ENCODE peak calls at places on chromosomes 4 and X, in eight cellular contexts. L is HFF-Myc; A is naive thymus-derived CD4-positive, alpha-beta T cell; Z is fibroblast of mammary gland; M is GM12865; V is tibial nerve; R is pancreas; K is aorta. U is an unnamed sample.

GRCh38 chrX:23478561-23478960 is 143.9 kb downstream of the PTCHD1 start:
- DNase-seq in L (no peak), A (no peak), Z (no peak), M (no peak), V (no peak), R (no peak), K (no peak), U (no peak)

GRCh38 chrX:75229774-75230173 is 44.1 kb upstream of the UPRT start:
- DNase-seq in L (no peak), A (no peak), Z (no peak), M (peak), V (no peak), R (no peak), K (no peak), U (no peak)

GRCh38 chr4:102438873-102439614 is 62.1 kb upstream of the NFKB1 start:
- DNase-seq in L (peak), A (no peak), Z (peak), M (no peak), V (no peak), R (no peak), K (no peak), U (peak)

GRCh38 chrX:47191806-47192401 is 1.7 kb upstream of the UBA1 start:
- DNase-seq in L (no peak), A (no peak), Z (no peak), M (no peak), V (no peak), R (no peak), K (no peak), U (no peak)

GRCh38 chr4:98226396-98226795 is 34.8 kb upstream of the RAP1GDS1 start:
- DNase-seq in L (no peak), A (no peak), Z (no peak), M (no peak), V (no peak), R (peak), K (no peak), U (no peak)

GRCh38 chr4:168796362-168797106 is 213.5 kb downstream of the CBR4 start:
- DNase-seq in L (peak), A (no peak), Z (peak), M (no peak), V (no peak), R (no peak), K (no peak), U (peak)

GRCh38 chr4:41693629-41694028 is 54.9 kb downstream of the PHOX2B start:
- DNase-seq in L (peak), A (no peak), Z (peak), M (peak), V (no peak), R (no peak), K (no peak), U (peak)

GRCh38 chrX:150438165-150438564 is 75.0 kb downstream of the MAMLD1 start:
- DNase-seq in L (no peak), A (no peak), Z (peak), M (no peak), V (no peak), R (no peak), K (no peak), U (no peak)

GRCh38 chr4:22515145-22515887 is 550 bp downstream of the ADGRA3 start:
- DNase-seq in L (peak), A (peak), Z (peak), M (peak), V (peak), R (peak), K (peak), U (peak)

GRCh38 chrX:24282381-24283121 is 31.3 kb downstream of the SUPT20HL2 start:
- DNase-seq in L (no peak), A (no peak), Z (peak), M (peak), V (no peak), R (peak), K (no peak), U (peak)

GRCh38 chrX:129706395-129707072 is 32.2 kb upstream of the XPNPEP2 start:
- DNase-seq in L (no peak), A (no peak), Z (no peak), M (no peak), V (no peak), R (no peak), K (no peak), U (peak)

GRCh38 chr4:8410066-8410600 is 30.4 kb downstream of the ACOX3 start:
- DNase-seq in L (no peak), A (no peak), Z (no peak), M (no peak), V (no peak), R (no peak), K (peak), U (no peak)

GRCh38 chr4:153987291-153987690 is 198.4 kb upstream of the SFRP2 start:
- DNase-seq in L (no peak), A (no peak), Z (peak), M (no peak), V (no peak), R (no peak), K (no peak), U (peak)

GRCh38 chr4:118941149-118941548 is 52.5 kb downstream of the SYNPO2 start:
- DNase-seq in L (no peak), A (no peak), Z (peak), M (no peak), V (peak), R (no peak), K (no peak), U (no peak)

GRCh38 chr4:6840062-6840976 is 57.8 kb downstream of the KIAA0232 start:
- DNase-seq in L (peak), A (no peak), Z (peak), M (no peak), V (no peak), R (no peak), K (no peak), U (peak)

GRCh38 chr4:185761352-185762235 is 50.4 kb downstream of the SORBS2 start:
- DNase-seq in L (no peak), A (no peak), Z (peak), M (no peak), V (no peak), R (no peak), K (no peak), U (no peak)

GRCh38 chr4:70306101-70306500 is 28.7 kb upstream of the CABS1 start:
- DNase-seq in L (no peak), A (no peak), Z (no peak), M (no peak), V (no peak), R (no peak), K (no peak), U (no peak)

GRCh38 chrX:112844250-112844649 is 3.6 kb upstream of the AMOT start:
- DNase-seq in L (no peak), A (no peak), Z (no peak), M (peak), V (no peak), R (no peak), K (no peak), U (no peak)

GRCh38 chr4:189117426-189117825 is 823.2 kb upstream of the FRG1 start:
- DNase-seq in L (no peak), A (no peak), Z (peak), M (no peak), V (no peak), R (no peak), K (no peak), U (no peak)

GRCh38 chrX:129651756-129652564 is 2.8 kb downstream of the APLN start:
- DNase-seq in L (no peak), A (no peak), Z (no peak), M (no peak), V (no peak), R (no peak), K (no peak), U (no peak)

GRCh38 chrX:140912606-140913005 is 89.8 kb upstream of the SPANXB1 start:
- DNase-seq in L (no peak), A (no peak), Z (no peak), M (no peak), V (no peak), R (no peak), K (no peak), U (no peak)

GRCh38 chr4:17721496-17722360 is 59.7 kb downstream of the FAM184B start:
- DNase-seq in L (no peak), A (no peak), Z (peak), M (no peak), V (no peak), R (no peak), K (no peak), U (peak)

GRCh38 chrX:54496517-54496852 is 451 bp upstream of the FGD1 start:
- DNase-seq in L (no peak), A (no peak), Z (no peak), M (no peak), V (no peak), R (no peak), K (no peak), U (no peak)
- H3K4me3 ChIP-seq in L (peak), A (no peak), Z (peak), M (no peak), V (no peak), R (peak), K (peak), U (peak)

GRCh38 chr4:128284317-128284716 is 3.3 kb downstream of the PGRMC2 start:
- DNase-seq in L (no peak), A (no peak), Z (no peak), M (no peak), V (no peak), R (peak), K (no peak), U (no peak)

GRCh38 chr4:128283071-128283470 is 4.5 kb downstream of the PGRMC2 start:
- DNase-seq in L (no peak), A (no peak), Z (no peak), M (no peak), V (no peak), R (no peak), K (no peak), U (no peak)

GRCh38 chr4:128287159-128287870 is at the start of gene PGRMC2:
- DNase-seq in L (no peak), A (no peak), Z (peak), M (no peak), V (no peak), R (no peak), K (no peak), U (peak)

GRCh38 chr4:128286474-128287158 is 997 bp downstream of the PGRMC2 start:
- DNase-seq in L (no peak), A (no peak), Z (peak), M (peak), V (no peak), R (no peak), K (no peak), U (peak)

GRCh38 chr4:128285085-128286023 is 2.3 kb downstream of the PGRMC2 start:
- DNase-seq in L (no peak), A (no peak), Z (peak), M (no peak), V (no peak), R (no peak), K (no peak), U (peak)
- H3K4me3 ChIP-seq in L (peak), A (no peak), Z (peak), M (peak), V (no peak), R (peak), K (no peak), U (peak)

GRCh38 chr4:159303435-159303834 is 200.6 kb downstream of the RAPGEF2 start:
- DNase-seq in L (no peak), A (no peak), Z (no peak), M (no peak), V (no peak), R (no peak), K (no peak), U (no peak)

GRCh38 chr4:159308571-159309340 is 205.9 kb downstream of the RAPGEF2 start:
- DNase-seq in L (no peak), A (no peak), Z (peak), M (no peak), V (no peak), R (no peak), K (no peak), U (peak)

GRCh38 chr4:159307929-159308328 is 205.1 kb downstream of the RAPGEF2 start:
- DNase-seq in L (no peak), A (no peak), Z (no peak), M (no peak), V (no peak), R (no peak), K (no peak), U (no peak)

GRCh38 chr4:159305129-159305528 is 202.2 kb downstream of the RAPGEF2 start:
- DNase-seq in L (no peak), A (no peak), Z (no peak), M (no peak), V (no peak), R (no peak), K (no peak), U (no peak)
- H3K4me3 ChIP-seq in L (no peak), A (no peak), Z (no peak), M (no peak), V (no peak), R (no peak), K (no peak), U (no peak)

GRCh38 chr4:78070731-78071282 is 13.7 kb downstream of the FRAS1 start:
- DNase-seq in L (no peak), A (no peak), Z (no peak), M (no peak), V (no peak), R (no peak), K (no peak), U (no peak)

GRCh38 chr4:78078101-78078500 is 21.0 kb downstream of the FRAS1 start:
- DNase-seq in L (no peak), A (no peak), Z (no peak), M (no peak), V (no peak), R (no peak), K (no peak), U (no peak)

GRCh38 chr4:78074747-78075146 is 17.6 kb downstream of the FRAS1 start:
- DNase-seq in L (no peak), A (no peak), Z (no peak), M (no peak), V (no peak), R (no peak), K (no peak), U (no peak)

GRCh38 chr4:78079701-78080430 is 22.7 kb downstream of the FRAS1 start:
- DNase-seq in L (no peak), A (no peak), Z (no peak), M (no peak), V (no peak), R (no peak), K (no peak), U (no peak)

DNA sequence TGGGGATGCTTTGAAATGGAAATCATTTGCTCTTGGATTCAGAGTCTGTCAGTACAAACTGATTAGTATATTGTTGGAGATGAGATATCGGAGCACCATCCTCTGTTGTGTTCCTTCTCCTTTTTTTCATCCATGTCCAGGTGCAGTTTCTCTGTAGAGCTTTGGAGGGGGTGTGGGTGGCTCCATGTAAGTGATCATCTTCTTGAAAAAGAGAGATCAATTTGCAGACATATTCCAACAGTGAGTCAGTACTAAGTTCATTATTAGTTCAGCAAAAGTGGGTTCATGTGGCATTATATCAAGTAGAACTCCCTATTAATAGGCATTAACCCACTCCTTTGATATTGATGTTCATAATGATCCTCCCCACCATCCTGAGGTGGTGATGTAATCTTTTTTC is 18.9 kb downstream of the FRAS1 start:
- DNase-seq in L (no peak), A (no peak), Z (no peak), M (no peak), V (no peak), R (no peak), K (no peak), U (no peak)
- H3K4me3 ChIP-seq in L (no peak), A (no peak), Z (no peak), M (no peak), V (no peak), R (no peak), K (no peak), U (no peak)

DNA sequence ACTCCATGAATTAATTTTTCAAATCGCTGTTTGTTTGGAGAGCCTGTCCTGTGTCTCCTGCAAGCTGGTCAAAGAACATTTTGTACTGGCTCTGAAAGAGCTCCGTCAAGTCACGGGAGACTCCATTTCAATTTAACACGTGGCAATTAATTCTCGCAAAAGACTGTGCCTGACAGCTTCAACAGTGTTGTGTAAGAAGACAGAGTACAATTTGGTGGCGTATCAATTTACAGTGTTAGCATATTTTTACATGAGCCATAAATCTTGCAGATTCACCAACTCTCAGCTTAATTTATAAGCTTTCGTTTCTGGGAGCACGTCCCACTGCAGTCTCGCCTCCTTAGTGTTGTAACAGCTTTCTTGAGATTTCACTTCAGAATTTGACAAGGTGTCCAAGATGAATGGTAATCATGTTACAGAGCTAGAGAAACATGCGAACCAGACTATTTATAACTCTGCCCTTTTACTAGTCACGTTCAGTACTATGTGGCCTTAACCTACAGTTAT is 70.8 kb downstream of the RWDD4 start:
- DNase-seq in L (no peak), A (no peak), Z (peak), M (no peak), V (no peak), R (no peak), K (no peak), U (no peak)
- H3K4me3 ChIP-seq in L (no peak), A (no peak), Z (no peak), M (no peak), V (no peak), R (peak), K (peak), U (no peak)

DNA sequence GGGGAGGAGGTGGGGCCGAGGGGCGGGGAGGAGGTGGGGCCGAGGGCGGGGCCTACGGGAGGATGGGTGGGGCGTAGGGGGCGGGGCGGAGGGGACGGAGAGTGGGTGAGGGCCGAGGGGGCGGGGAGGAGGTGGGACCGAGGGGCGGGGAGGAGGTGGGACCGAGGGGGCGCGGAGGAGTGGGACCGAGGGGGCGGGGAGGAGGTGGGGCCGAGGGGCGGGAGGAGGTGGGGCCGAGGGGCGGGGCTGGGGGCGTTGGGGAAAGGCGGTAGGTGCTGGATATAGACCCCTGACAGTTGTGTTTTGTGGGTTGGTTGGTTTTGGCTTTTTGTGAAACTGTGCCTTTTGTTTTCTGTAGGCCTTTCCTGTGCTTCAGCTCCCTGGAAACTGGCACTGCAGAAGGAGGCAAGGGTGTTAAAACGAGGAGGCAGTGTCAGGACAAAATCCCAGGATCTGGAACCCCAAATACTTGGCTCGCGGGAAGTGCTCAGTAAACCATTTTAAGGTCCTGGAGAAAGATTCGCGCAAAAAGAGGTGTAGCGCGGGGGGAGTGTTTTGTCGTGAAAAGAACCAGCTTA is 580 bp upstream of the MMGT1 start:
- DNase-seq in L (no peak), A (peak), Z (peak), M (peak), V (peak), R (peak), K (peak), U (peak)
- H3K4me3 ChIP-seq in L (peak), A (peak), Z (peak), M (peak), V (peak), R (peak), K (no peak), U (peak)